ENCODE peak calls at places on chromosomes 5 and 9, in seven cellular contexts. D is neural progenitor cell, Z is WERI-Rb-1, K is transverse colon, L is ovary, A is HepG2, U is H9. F is an unnamed sample. For H3K9me3, the result is how much of the 10 kb centered on the place peaks cover.

GRCh38 chr5:33261305-33261704 is 179.5 kb upstream of the TARS1 start:
- DNase-seq in U (no peak), L (no peak), Z (no peak), D (no peak), K (no peak), A (no peak), F (no peak)

GRCh38 chr5:173498286-173498685 is 118.2 kb downstream of the BOD1 start:
- DNase-seq in L (peak), U (no peak), Z (no peak), D (no peak), K (no peak), A (no peak), F (peak)

GRCh38 chr9:18989865-18990264 is 43.1 kb downstream of the SAXO1 start:
- DNase-seq in Z (no peak), K (no peak), D (no peak), A (no peak), L (no peak), U (no peak), F (no peak)

GRCh38 chr5:178069909-178070308 is 43.4 kb upstream of the N4BP3 start:
- DNase-seq in A (peak), U (peak), Z (peak), K (peak), L (no peak), D (peak), F (peak)

GRCh38 chr5:139657363-139658321 is 9.5 kb downstream of the CXXC5 start:
- DNase-seq in K (no peak), U (no peak), L (no peak), A (no peak), Z (no peak), D (no peak), F (no peak)

GRCh38 chr9:120544441-120544840 is 35.5 kb downstream of the CDK5RAP2 start:
- DNase-seq in K (no peak), L (no peak), D (no peak), U (no peak), Z (no peak), A (no peak), F (no peak)

GRCh38 chr5:151338734-151339133 is 8.6 kb downstream of the SLC36A2 start:
- DNase-seq in Z (no peak), L (no peak), A (no peak), U (no peak), D (no peak), K (no peak), F (no peak)

GRCh38 chr9:112033237-112034215 is 136.9 kb downstream of the UGCG start:
- DNase-seq in Z (no peak), K (no peak), D (no peak), L (no peak), A (peak), U (no peak), F (no peak)

GRCh38 chr5:153153086-153153485 is 337.4 kb upstream of the GRIA1 start:
- DNase-seq in L (no peak), Z (no peak), K (no peak), A (no peak), U (no peak), D (no peak), F (no peak)

GRCh38 chr9:2559212-2560152 is 62.1 kb upstream of the VLDLR start:
- DNase-seq in D (no peak), A (no peak), Z (no peak), U (no peak), K (peak), L (peak), F (peak)

GRCh38 chr5:157559301-157559700 is 16.3 kb downstream of the ADAM19 start:
- DNase-seq in U (no peak), A (no peak), D (no peak), L (no peak), Z (no peak), K (no peak), F (no peak)

GRCh38 chr5:6902094-6902493 is 188.9 kb downstream of the TENT4A start:
- DNase-seq in U (no peak), L (no peak), K (no peak), Z (no peak), D (no peak), A (no peak), F (no peak)

GRCh38 chr5:92939428-92939827 is 641.6 kb downstream of the NR2F1-AS1 start:
- DNase-seq in L (no peak), U (no peak), K (no peak), D (peak), A (no peak), Z (peak), F (no peak)

GRCh38 chr5:161676109-161676508 is 9.4 kb upstream of the GABRA6 start:
- DNase-seq in A (peak), D (peak), L (no peak), Z (no peak), K (no peak), U (peak), F (no peak)

GRCh38 chr5:172816887-172817418 is 17.1 kb upstream of the ERGIC1 start:
- DNase-seq in L (no peak), D (no peak), K (no peak), U (no peak), Z (no peak), A (no peak), F (no peak)

GRCh38 chr9:132943677-132944293 is 631 bp downstream of the TSC1 start:
- DNase-seq in L (no peak), Z (no peak), D (no peak), U (no peak), A (no peak), K (peak), F (no peak)

GRCh38 chr9:93908591-93909241 is 46.4 kb downstream of the BARX1 start:
- DNase-seq in U (no peak), K (no peak), A (no peak), Z (no peak), D (no peak), L (no peak), F (no peak)

GRCh38 chr9:105457560-105458294 is 9.9 kb downstream of the FSD1L start:
- DNase-seq in D (no peak), K (no peak), A (no peak), U (peak), Z (no peak), L (no peak), F (peak)

GRCh38 chr5:158175664-158176507 is 316.9 kb upstream of the CLINT1 start:
- DNase-seq in A (no peak), U (no peak), K (peak), D (peak), Z (no peak), L (peak), F (peak)

GRCh38 chr5:96657068-96657467 is 5.1 kb upstream of the CAST start:
- DNase-seq in Z (no peak), U (no peak), D (no peak), A (peak), L (no peak), K (peak), F (no peak)

GRCh38 chr5:14996997-14997396 is 125.4 kb upstream of the ANKH start:
- DNase-seq in Z (no peak), L (no peak), K (no peak), U (no peak), A (no peak), D (no peak), F (no peak)

GRCh38 chr9:22175972-22176545 is 167.0 kb upstream of the CDKN2B start:
- DNase-seq in A (no peak), Z (no peak), D (no peak), U (no peak), K (no peak), L (no peak), F (no peak)

GRCh38 chr9:110995511-110996340 is 42.5 kb downstream of the LPAR1 start:
- DNase-seq in U (no peak), Z (no peak), D (no peak), A (no peak), L (no peak), K (no peak), F (no peak)

GRCh38 chr5:91434348-91434747 is 51.2 kb upstream of the ARRDC3 start:
- DNase-seq in K (no peak), A (no peak), Z (no peak), L (no peak), D (no peak), U (no peak), F (no peak)

GRCh38 chr9:99057665-99058625 is 47.0 kb upstream of the TGFBR1 start:
- DNase-seq in D (no peak), A (no peak), L (no peak), U (no peak), K (peak), Z (no peak), F (peak)

GRCh38 chr5:13354611-13355010 is 589.9 kb downstream of the DNAH5 start:
- DNase-seq in D (no peak), K (no peak), A (no peak), L (no peak), Z (no peak), U (no peak), F (no peak)

GRCh38 chr5:94908889-94909480 is 290.5 kb downstream of the SLF1 start:
- DNase-seq in Z (peak), A (peak), D (peak), K (no peak), L (no peak), U (no peak), F (no peak)

GRCh38 chr9:23825700-23826099 is 340 bp downstream of the ELAVL2 start:
- DNase-seq in U (no peak), K (no peak), D (peak), A (no peak), Z (no peak), L (no peak), F (no peak)

GRCh38 chr9:130126721-130127429 is 45.3 kb upstream of the NCS1 start:
- DNase-seq in L (no peak), K (no peak), A (no peak), D (no peak), U (no peak), Z (no peak), F (peak)

GRCh38 chr9:107848598-107848997 is 359.0 kb upstream of the KLF4 start:
- DNase-seq in Z (no peak), K (no peak), D (no peak), L (no peak), A (no peak), U (no peak), F (no peak)

DNA sequence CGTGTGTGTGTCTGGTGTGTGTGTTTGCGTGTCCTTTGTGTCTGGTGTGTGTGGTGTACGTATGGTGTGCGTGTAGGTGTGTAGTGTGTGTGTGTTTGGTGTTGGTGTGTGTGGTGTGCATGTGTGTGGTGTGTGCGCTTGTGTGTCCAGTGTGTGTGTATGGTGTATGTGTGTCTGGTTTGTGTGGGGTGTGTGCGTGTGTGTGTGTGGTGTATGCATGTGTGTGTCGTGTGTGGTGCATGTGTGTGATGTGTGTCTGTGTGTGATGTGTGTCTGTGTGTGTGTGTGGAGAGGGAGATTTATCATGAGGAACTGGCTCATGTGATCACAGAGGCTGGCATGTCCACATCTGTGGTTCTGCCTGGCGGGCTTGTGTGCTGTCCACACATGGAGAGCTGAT is 71.7 kb downstream of the CACNA1B start:
- DNase-seq in D (no peak), U (no peak), Z (no peak), L (no peak), K (no peak), A (no peak), F (no peak)
- H3K9me3 ChIP-seq in D (under half), U (under half), Z (under half), L (under half), K (under half), A (under half), F (under half)

DNA sequence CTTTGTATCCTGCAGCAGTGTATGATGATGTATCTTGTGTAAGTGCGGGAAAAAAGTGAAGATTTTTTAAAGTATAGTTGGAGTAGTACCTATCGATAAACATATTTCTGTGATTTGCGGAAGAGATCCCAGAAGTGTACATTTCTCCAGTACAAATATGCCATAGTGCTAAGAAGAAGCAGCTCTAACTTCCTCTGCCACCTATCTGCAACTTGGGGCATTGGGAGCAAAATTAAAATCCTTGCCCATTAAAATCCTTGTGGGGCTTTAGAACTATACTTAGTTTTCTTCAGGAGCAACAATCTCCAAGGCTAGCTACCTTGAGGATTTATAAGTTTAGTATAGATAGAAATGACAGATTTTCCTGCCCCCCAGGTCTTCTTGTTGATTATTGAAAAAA is 123.7 kb downstream of the VCAN start:
- DNase-seq in U (no peak), L (no peak), Z (no peak), A (no peak), K (no peak), D (no peak), F (no peak)
- TF ChIP-seq CTCF in U (peak), L (no peak), Z (peak), A (no peak), K (no peak), D (peak), F (no peak)

GRCh38 chr9:96186601-96187011 is 115.4 kb downstream of the HSD17B3 start:
- DNase-seq in L (no peak), D (peak), U (peak), A (no peak), K (peak), Z (no peak), F (peak)
- H3K9me3 ChIP-seq in L (under half), D (under half), U (under half), A (under half), K (under half), Z (under half), F (under half)

DNA sequence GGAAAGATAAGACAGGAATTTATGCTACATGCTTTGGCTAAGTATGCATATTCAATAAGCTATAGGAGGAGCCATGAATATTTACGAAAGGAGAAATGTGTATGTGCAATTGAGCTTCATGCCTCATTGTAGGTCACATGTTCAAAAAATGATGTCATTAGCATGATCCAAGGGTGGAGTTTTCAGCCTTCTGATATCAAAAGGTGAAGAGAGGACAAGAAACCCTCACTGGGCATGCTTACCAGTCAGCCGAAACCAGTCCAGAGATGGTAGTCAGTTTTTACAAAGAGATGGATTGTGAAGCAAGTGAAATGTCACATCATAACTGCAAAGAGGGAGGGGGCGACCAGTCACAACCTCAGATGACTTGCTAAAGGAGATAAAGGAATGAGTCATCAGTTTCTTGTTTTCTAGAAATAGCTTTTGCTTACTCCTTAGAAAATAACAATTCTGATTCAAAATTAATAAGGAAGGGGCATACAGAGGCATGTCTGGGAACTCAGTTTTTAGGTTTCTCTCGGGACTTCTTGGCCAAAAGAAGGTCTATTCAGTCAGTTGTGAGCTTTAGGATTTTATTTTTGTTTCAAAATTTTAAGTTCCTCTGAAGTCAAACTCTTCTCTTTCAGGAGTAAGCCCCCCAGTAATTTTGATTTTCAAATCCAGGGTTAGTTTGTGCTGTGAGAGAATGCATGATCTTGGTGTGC is 1067.8 kb upstream of the EDIL3 start:
- DNase-seq in D (no peak), L (no peak), U (no peak), A (no peak), Z (no peak), K (no peak), F (no peak)
- TF ChIP-seq CTCF in D (no peak), L (no peak), U (no peak), A (no peak), Z (no peak), K (no peak), F (no peak)

DNA sequence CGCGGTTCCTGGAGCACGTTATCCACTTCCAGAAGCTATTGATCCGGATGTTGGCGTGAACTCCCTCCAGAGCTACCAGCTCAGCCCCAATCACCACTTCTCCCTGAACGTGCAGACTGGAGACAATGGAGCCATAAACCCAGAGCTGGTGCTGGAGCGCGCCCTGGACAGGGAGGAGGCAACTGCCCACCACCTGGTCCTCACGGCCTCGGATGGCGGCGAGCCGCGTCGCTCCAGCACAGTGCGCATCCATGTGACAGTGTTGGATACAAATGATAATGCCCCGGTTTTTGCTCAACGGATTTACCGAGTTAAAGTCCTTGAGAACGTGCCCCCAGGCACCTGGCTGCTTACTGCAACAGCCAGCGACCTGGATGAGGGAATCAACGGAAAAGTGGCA is 809 bp downstream of the PCDHGA9 start:
- DNase-seq in L (no peak), Z (no peak), U (no peak), A (no peak), D (no peak), K (no peak), F (no peak)
- H3K9me3 ChIP-seq in L (under half), Z (under half), U (under half), A (under half), D (under half), K (half or more), F (under half)

GRCh38 chr9:73269430-73270101 is 117.9 kb downstream of the ANXA1 start:
- DNase-seq in U (no peak), K (no peak), Z (no peak), A (peak), L (no peak), D (peak), F (no peak)
- TF ChIP-seq CTCF in U (peak), K (no peak), Z (no peak), A (peak), L (no peak), D (peak), F (no peak)

GRCh38 chr5:29498860-29499259 is 1694.6 kb upstream of the CDH6 start:
- DNase-seq in U (no peak), L (no peak), K (no peak), Z (no peak), D (no peak), A (no peak), F (no peak)
- H3K9me3 ChIP-seq in U (under half), L (under half), K (under half), Z (under half), D (under half), A (half or more), F (under half)

DNA sequence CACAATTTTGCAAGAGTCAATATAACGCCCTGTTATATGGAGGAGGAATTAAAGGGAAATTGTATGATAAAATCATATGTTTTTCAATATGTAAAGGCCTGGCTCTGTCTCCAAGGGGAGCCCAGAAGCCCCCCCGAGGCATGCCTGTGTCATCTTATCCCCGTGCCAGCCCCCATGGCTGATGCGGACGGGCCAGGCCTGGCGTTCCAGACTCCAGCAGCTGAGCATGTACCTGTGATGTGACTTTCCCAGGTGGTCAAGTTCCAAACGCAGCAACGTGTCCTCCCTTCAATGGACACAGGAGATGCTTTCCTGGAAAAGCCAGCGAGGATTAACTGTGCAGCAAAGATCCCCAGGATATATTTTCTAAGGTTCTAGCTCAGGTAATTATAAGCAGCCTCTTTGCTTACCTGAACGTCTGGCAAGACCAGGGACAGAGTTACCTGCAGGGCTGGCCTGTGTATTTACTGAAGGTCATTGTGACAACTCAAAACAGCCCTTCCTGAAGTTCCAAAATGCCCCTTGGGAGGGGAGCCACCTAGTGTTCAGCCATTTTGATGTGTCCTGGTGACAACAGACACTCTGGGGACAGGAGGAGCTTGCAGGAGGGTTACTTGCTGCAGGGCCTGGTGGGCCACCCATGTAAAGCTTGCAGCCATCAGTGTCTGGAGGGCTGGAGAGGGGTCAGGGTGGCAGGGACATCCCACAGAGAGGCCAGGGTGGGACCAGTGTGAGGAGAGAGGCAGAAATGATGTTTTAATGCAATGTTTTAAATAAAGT is 53.3 kb upstream of the RNU6ATAC start:
- DNase-seq in Z (peak), L (peak), D (peak), K (no peak), U (no peak), A (peak), F (no peak)
- TF ChIP-seq CTCF in Z (peak), L (no peak), D (peak), K (no peak), U (peak), A (peak), F (no peak)

GRCh38 chr9:40914772-40915659 is 213.5 kb downstream of the FOXD4L6 start:
- DNase-seq in Z (no peak), U (peak), D (no peak), L (no peak), K (no peak), A (no peak), F (no peak)
- H3K9me3 ChIP-seq in Z (under half), U (half or more), D (under half), L (under half), K (half or more), A (under half), F (under half)

F was measured in thyroid gland.